ENCODE peak calls at places on chromosomes 1 and 21, in eight cellular contexts. D, B, F, Z, P, X, A and I are unnamed samples.
A peak's percentile ranks its signal among the peaks of the same experiment; 100 is the strongest.

GRCh38 chr1:117433943-117434342 is 66.7 kb downstream of the MAN1A2 start:
- DNase-seq in X (no peak), Z (no peak), D (no peak), B (no peak), A (no peak), F (no peak), P (no peak), I (no peak)

GRCh38 chr1:116368241-116368640 is 4.8 kb upstream of the ATP1A1 start:
- DNase-seq in F (no peak), P (no peak), X (no peak), A (no peak), Z (no peak), B (no peak), D (peak; percentile 32), I (no peak)

GRCh38 chr1:244353572-244354091 is 98.1 kb downstream of the ADSS2 start:
- DNase-seq in P (peak; percentile 94), F (peak; percentile 96), X (peak; percentile 76), B (no peak), A (peak; percentile 13), D (peak; percentile 89), Z (no peak), I (no peak)

GRCh38 chr1:22328331-22329170 is 123.1 kb upstream of the ZBTB40 start:
- DNase-seq in F (no peak), B (no peak), D (peak; percentile 7), P (no peak), X (no peak), Z (peak; percentile 45), A (peak; percentile 4), I (no peak)

GRCh38 chr1:100352267-100353072 is at the start of gene CDC14A:
- DNase-seq in Z (peak; percentile 94), B (peak; percentile 88), X (peak; percentile 93), F (peak; percentile 97), P (peak; percentile 83), A (peak; percentile 89), D (peak; percentile 99), I (peak; percentile 37)

GRCh38 chr1:152926091-152926490 is 17.7 kb downstream of the IVL start:
- DNase-seq in D (peak; percentile 30), F (peak; percentile 3), P (no peak), Z (no peak), A (no peak), B (peak; percentile 6), X (no peak), I (no peak)

GRCh38 chr1:32759521-32759980 is 57.0 kb upstream of the SYNC start:
- DNase-seq in D (no peak), A (peak; percentile 85), B (no peak), Z (peak; percentile 84), F (no peak), X (no peak), P (no peak), I (no peak)

GRCh38 chr1:222138095-222138494 is 396.2 kb upstream of the DUSP10 start:
- DNase-seq in Z (no peak), F (no peak), A (no peak), B (no peak), X (no peak), D (no peak), P (no peak), I (no peak)

GRCh38 chr21:46605759-46606426 is 1.0 kb upstream of the S100B start:
- DNase-seq in A (no peak), P (no peak), Z (peak; percentile 74), B (peak; percentile 80), D (no peak), X (no peak), F (no peak), I (no peak)

GRCh38 chr1:172875892-172876291 is 174.8 kb downstream of the TNFSF18 start:
- DNase-seq in P (no peak), F (no peak), Z (no peak), X (no peak), B (no peak), D (no peak), A (no peak), I (no peak)

GRCh38 chr1:111812306-111812705 is 56.6 kb downstream of the DDX20 start:
- DNase-seq in F (no peak), B (no peak), D (no peak), X (no peak), P (no peak), Z (no peak), A (no peak), I (no peak)

GRCh38 chr1:154497026-154497806 is 4.8 kb upstream of the TDRD10 start:
- DNase-seq in A (no peak), F (no peak), P (no peak), B (peak; percentile 88), X (peak; percentile 66), D (no peak), Z (no peak), I (no peak)

GRCh38 chr21:39197448-39197847 is 14.2 kb upstream of the PSMG1 start:
- DNase-seq in F (no peak), A (no peak), D (no peak), Z (no peak), X (no peak), B (no peak), P (no peak), I (no peak)

GRCh38 chr1:14756617-14757259 is 158.3 kb downstream of the KAZN start:
- DNase-seq in F (no peak), D (no peak), X (no peak), Z (no peak), B (no peak), A (no peak), P (no peak), I (no peak)

GRCh38 chr1:246930830-246931548 is 759 bp downstream of the AHCTF1 start:
- DNase-seq in Z (peak; percentile 82), B (no peak), D (peak; percentile 62), F (peak; percentile 72), A (peak; percentile 51), X (peak; percentile 67), P (no peak), I (no peak)

GRCh38 chr1:151157067-151157531 is 650 bp downstream of the TNFAIP8L2 start:
- DNase-seq in Z (peak; percentile 64), D (no peak), F (no peak), P (no peak), X (no peak), A (no peak), B (peak; percentile 81), I (no peak)

GRCh38 chr1:19436716-19437476 is 48.4 kb downstream of the CAPZB start:
- DNase-seq in Z (peak; percentile 72), D (no peak), A (peak; percentile 62), X (peak; percentile 95), F (peak; percentile 83), B (no peak), P (no peak), I (no peak)

GRCh38 chr21:28018741-28019669 is 973.7 kb downstream of the LTN1 start:
- DNase-seq in X (no peak), Z (no peak), F (peak; percentile 22), D (no peak), A (peak; percentile 54), P (no peak), B (peak; percentile 34), I (no peak)

DNA sequence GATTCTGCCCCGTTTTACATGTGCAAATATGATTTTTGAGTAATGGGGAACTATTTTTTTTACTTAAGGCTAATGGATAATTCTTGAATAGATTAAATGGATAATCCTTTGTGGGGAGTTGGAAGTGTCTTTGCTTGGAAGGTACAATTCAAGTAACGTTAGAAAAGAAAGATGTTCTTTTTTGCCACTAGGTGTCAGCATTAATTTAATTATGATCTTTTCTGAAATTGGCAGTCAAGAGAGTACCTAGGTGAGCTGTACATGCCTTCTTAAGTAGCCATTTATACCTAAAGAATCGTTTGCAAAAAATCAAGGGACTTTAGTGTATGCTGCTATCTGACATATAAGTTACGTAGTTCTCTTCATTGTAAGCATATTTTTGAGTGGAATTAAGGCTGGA is 2.2 kb downstream of the FBXO28 start:
- DNase-seq in D (peak; percentile 72), F (peak; percentile 74), P (peak; percentile 42), A (no peak), Z (no peak), X (no peak), B (peak; percentile 70), I (peak; percentile 37)
- H3K4me3 ChIP-seq in D (no peak overlapping the region), F (no peak overlapping the region), P (no peak overlapping the region), A (no peak overlapping the region), Z (no peak overlapping the region), X (no peak overlapping the region), B (no peak overlapping the region), I (peak overlapping the region; percentile 86)

GRCh38 chr1:202199141-202199889 is 5.7 kb downstream of the LGR6 start:
- DNase-seq in A (no peak), B (no peak), P (no peak), D (no peak), Z (no peak), F (no peak), X (no peak), I (no peak)
- H3K4me3 ChIP-seq in A (no peak overlapping the region), B (no peak overlapping the region), P (no peak overlapping the region), D (no peak overlapping the region), Z (no peak overlapping the region), F (no peak overlapping the region), X (no peak overlapping the region), I (no peak overlapping the region)

GRCh38 chr1:23601968-23602876 is 42.9 kb upstream of the ID3 start:
- DNase-seq in D (no peak), P (no peak), A (no peak), F (no peak), B (peak; percentile 75), Z (no peak), X (no peak), I (no peak)

GRCh38 chr1:23598424-23598823 is 39.1 kb upstream of the ID3 start:
- DNase-seq in D (peak; percentile 14), B (peak; percentile 95), F (no peak), X (no peak), P (no peak), A (no peak), Z (no peak), I (no peak)

GRCh38 chr1:23599125-23599524 is 39.8 kb upstream of the ID3 start:
- DNase-seq in B (no peak), F (no peak), Z (no peak), X (no peak), D (no peak), P (no peak), A (no peak), I (no peak)

GRCh38 chr1:23600283-23600682 is 41.0 kb upstream of the ID3 start:
- DNase-seq in A (no peak), B (no peak), Z (no peak), P (no peak), F (no peak), X (no peak), D (no peak), I (no peak)

GRCh38 chr1:23601104-23601967 is 42.0 kb upstream of the ID3 start:
- DNase-seq in D (no peak), F (no peak), Z (no peak), X (no peak), P (no peak), A (no peak), B (peak; percentile 98), I (no peak)
- H3K4me3 ChIP-seq in D (no peak overlapping the region), F (no peak overlapping the region), Z (no peak overlapping the region), X (no peak overlapping the region), P (no peak overlapping the region), A (no peak overlapping the region), B (peak overlapping the region; percentile 38), I (no peak overlapping the region)

DNA sequence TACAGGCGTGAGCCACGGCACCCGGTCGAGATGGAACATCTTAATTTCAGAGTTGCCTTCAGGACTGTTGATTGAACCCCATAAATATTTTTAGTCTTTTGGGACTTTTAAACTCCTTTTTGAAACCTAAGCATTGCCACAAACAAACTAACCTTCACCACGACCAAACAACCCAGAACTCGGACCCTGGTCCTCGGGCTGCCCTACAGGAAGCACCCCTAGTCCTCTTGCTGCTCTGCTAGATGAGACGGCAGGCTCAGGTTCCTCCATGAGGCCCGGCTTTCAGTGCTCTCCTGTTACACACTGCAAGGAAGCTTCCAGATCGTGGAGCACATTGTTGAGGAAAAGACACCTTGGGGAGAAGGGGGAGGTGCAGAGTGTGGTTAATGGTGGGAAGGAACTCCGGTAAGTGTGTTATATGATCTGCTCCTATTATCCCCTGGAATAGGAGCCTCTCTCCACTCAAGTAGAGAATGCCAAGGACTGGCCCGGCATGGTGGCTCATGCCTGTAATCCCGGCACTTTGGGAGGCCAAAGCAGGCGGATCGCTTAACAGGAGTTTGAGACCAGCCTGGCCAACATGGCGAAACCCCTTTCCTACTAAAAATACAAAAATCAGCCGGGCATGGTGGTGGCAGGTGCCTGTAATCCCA is 5.7 kb downstream of the EPHX1 start:
- DNase-seq in A (no peak), D (no peak), Z (no peak), F (no peak), B (no peak), P (no peak), X (no peak), I (no peak)
- H3K4me3 ChIP-seq in A (no peak overlapping the region), D (no peak overlapping the region), Z (no peak overlapping the region), F (no peak overlapping the region), B (no peak overlapping the region), P (no peak overlapping the region), X (no peak overlapping the region), I (no peak overlapping the region)